ENCODE peak calls at places on chromosome 6, in nine cellular contexts. One of them, this sample, is unnamed.

GRCh38 chr6:44237021-44237812 is 9.7 kb upstream of the HSP90AB1 start:
- DNase-seq in heart left ventricle: peak
- DNase-seq in fibroblast of lung: peak
- DNase-seq in stomach: peak
- DNase-seq in adipocyte: peak
- DNase-seq in tibial nerve: peak
- DNase-seq in A549: peak
- DNase-seq in mesenchymal stem cell: peak
- DNase-seq in AG04450: peak
- DNase-seq in this sample: peak

GRCh38 chr6:15491255-15491985 is 171.4 kb downstream of the DTNBP1 start:
- DNase-seq in heart left ventricle: peak
- DNase-seq in fibroblast of lung: peak
- DNase-seq in stomach: peak
- DNase-seq in adipocyte: peak
- DNase-seq in tibial nerve: peak
- DNase-seq in A549: peak
- DNase-seq in mesenchymal stem cell: peak
- DNase-seq in AG04450: peak
- DNase-seq in this sample: peak

GRCh38 chr6:91167846-91168245 is 581.0 kb upstream of the MAP3K7 start:
- DNase-seq in heart left ventricle: no peak
- DNase-seq in fibroblast of lung: no peak
- DNase-seq in stomach: no peak
- DNase-seq in adipocyte: no peak
- DNase-seq in tibial nerve: no peak
- DNase-seq in A549: no peak
- DNase-seq in mesenchymal stem cell: peak
- DNase-seq in AG04450: no peak
- DNase-seq in this sample: no peak

GRCh38 chr6:33585403-33586107 is 5.5 kb upstream of the BAK1 start:
- DNase-seq in heart left ventricle: peak
- DNase-seq in fibroblast of lung: peak
- DNase-seq in stomach: peak
- DNase-seq in adipocyte: peak
- DNase-seq in tibial nerve: peak
- DNase-seq in A549: peak
- DNase-seq in mesenchymal stem cell: peak
- DNase-seq in AG04450: no peak
- DNase-seq in this sample: peak

GRCh38 chr6:52514514-52514913 is 62.3 kb downstream of the TRAM2 start:
- DNase-seq in heart left ventricle: peak
- DNase-seq in fibroblast of lung: peak
- DNase-seq in stomach: no peak
- DNase-seq in adipocyte: peak
- DNase-seq in tibial nerve: peak
- DNase-seq in A549: peak
- DNase-seq in mesenchymal stem cell: peak
- DNase-seq in AG04450: peak
- DNase-seq in this sample: peak

GRCh38 chr6:144305985-144306384 is 20.9 kb downstream of the UTRN start:
- DNase-seq in heart left ventricle: no peak
- DNase-seq in fibroblast of lung: peak
- DNase-seq in stomach: no peak
- DNase-seq in adipocyte: peak
- DNase-seq in tibial nerve: no peak
- DNase-seq in A549: no peak
- DNase-seq in mesenchymal stem cell: no peak
- DNase-seq in AG04450: no peak
- DNase-seq in this sample: no peak

GRCh38 chr6:17115251-17116089 is 13.6 kb downstream of the STMND1 start:
- DNase-seq in heart left ventricle: no peak
- DNase-seq in fibroblast of lung: peak
- DNase-seq in stomach: no peak
- DNase-seq in adipocyte: peak
- DNase-seq in tibial nerve: no peak
- DNase-seq in A549: peak
- DNase-seq in mesenchymal stem cell: peak
- DNase-seq in AG04450: peak
- DNase-seq in this sample: no peak

GRCh38 chr6:42448906-42449659 is 2.6 kb downstream of the TRERF1 start:
- DNase-seq in heart left ventricle: no peak
- DNase-seq in fibroblast of lung: peak
- DNase-seq in stomach: no peak
- DNase-seq in adipocyte: no peak
- DNase-seq in tibial nerve: no peak
- DNase-seq in A549: no peak
- DNase-seq in mesenchymal stem cell: no peak
- DNase-seq in AG04450: no peak
- DNase-seq in this sample: no peak

GRCh38 chr6:14880717-14881116 is 365.2 kb upstream of the JARID2 start:
- DNase-seq in heart left ventricle: no peak
- DNase-seq in fibroblast of lung: peak
- DNase-seq in stomach: no peak
- DNase-seq in adipocyte: no peak
- DNase-seq in tibial nerve: no peak
- DNase-seq in A549: no peak
- DNase-seq in mesenchymal stem cell: peak
- DNase-seq in AG04450: no peak
- DNase-seq in this sample: no peak

GRCh38 chr6:129590408-129591022 is 119.5 kb downstream of the ARHGAP18 start:
- DNase-seq in heart left ventricle: no peak
- DNase-seq in fibroblast of lung: peak
- DNase-seq in stomach: no peak
- DNase-seq in adipocyte: peak
- DNase-seq in tibial nerve: no peak
- DNase-seq in A549: no peak
- DNase-seq in mesenchymal stem cell: peak
- DNase-seq in AG04450: peak
- DNase-seq in this sample: no peak

GRCh38 chr6:108847738-108848115 is 495 bp upstream of the ARMC2 start:
- DNase-seq in heart left ventricle: no peak
- DNase-seq in fibroblast of lung: no peak
- DNase-seq in stomach: no peak
- DNase-seq in adipocyte: no peak
- DNase-seq in tibial nerve: no peak
- DNase-seq in A549: no peak
- DNase-seq in mesenchymal stem cell: no peak
- DNase-seq in AG04450: no peak
- DNase-seq in this sample: no peak

GRCh38 chr6:168035661-168036616 is 38.5 kb downstream of the KIF25 start:
- DNase-seq in heart left ventricle: no peak
- DNase-seq in fibroblast of lung: peak
- DNase-seq in stomach: no peak
- DNase-seq in adipocyte: no peak
- DNase-seq in tibial nerve: no peak
- DNase-seq in A549: peak
- DNase-seq in mesenchymal stem cell: peak
- DNase-seq in AG04450: no peak
- DNase-seq in this sample: no peak

GRCh38 chr6:100470721-100471120 is 6.0 kb upstream of the SIM1 start:
- DNase-seq in heart left ventricle: no peak
- DNase-seq in fibroblast of lung: no peak
- DNase-seq in stomach: no peak
- DNase-seq in adipocyte: no peak
- DNase-seq in tibial nerve: no peak
- DNase-seq in A549: no peak
- DNase-seq in mesenchymal stem cell: no peak
- DNase-seq in AG04450: no peak
- DNase-seq in this sample: no peak

GRCh38 chr6:170148709-170149470 is 142.0 kb downstream of the DLL1 start:
- DNase-seq in heart left ventricle: no peak
- DNase-seq in fibroblast of lung: no peak
- DNase-seq in stomach: no peak
- DNase-seq in adipocyte: no peak
- DNase-seq in tibial nerve: no peak
- DNase-seq in A549: no peak
- DNase-seq in mesenchymal stem cell: no peak
- DNase-seq in AG04450: no peak
- DNase-seq in this sample: no peak

GRCh38 chr6:159074120-159074684 is 29.4 kb upstream of the TAGAP start:
- DNase-seq in heart left ventricle: no peak
- DNase-seq in fibroblast of lung: peak
- DNase-seq in stomach: no peak
- DNase-seq in adipocyte: peak
- DNase-seq in tibial nerve: no peak
- DNase-seq in A549: peak
- DNase-seq in mesenchymal stem cell: peak
- DNase-seq in AG04450: no peak
- DNase-seq in this sample: no peak
- H3K4me3 ChIP-seq in heart left ventricle: no peak
- H3K4me3 ChIP-seq in fibroblast of lung: no peak
- H3K4me3 ChIP-seq in stomach: no peak
- H3K4me3 ChIP-seq in adipocyte: peak
- H3K4me3 ChIP-seq in tibial nerve: no peak
- H3K4me3 ChIP-seq in A549: peak
- H3K4me3 ChIP-seq in mesenchymal stem cell: no peak
- H3K4me3 ChIP-seq in AG04450: peak
- H3K4me3 ChIP-seq in this sample: no peak

GRCh38 chr6:116763048-116763447 is 2.5 kb downstream of the FAM162B start:
- DNase-seq in heart left ventricle: no peak
- DNase-seq in fibroblast of lung: no peak
- DNase-seq in stomach: no peak
- DNase-seq in adipocyte: no peak
- DNase-seq in tibial nerve: no peak
- DNase-seq in A549: no peak
- DNase-seq in mesenchymal stem cell: no peak
- DNase-seq in AG04450: no peak
- DNase-seq in this sample: no peak

GRCh38 chr6:116766506-116767176 is 1.1 kb upstream of the FAM162B start:
- DNase-seq in heart left ventricle: no peak
- DNase-seq in fibroblast of lung: no peak
- DNase-seq in stomach: no peak
- DNase-seq in adipocyte: no peak
- DNase-seq in tibial nerve: no peak
- DNase-seq in A549: no peak
- DNase-seq in mesenchymal stem cell: no peak
- DNase-seq in AG04450: no peak
- DNase-seq in this sample: no peak

GRCh38 chr6:116763871-116764270 is 1.6 kb downstream of the FAM162B start:
- DNase-seq in heart left ventricle: no peak
- DNase-seq in fibroblast of lung: peak
- DNase-seq in stomach: no peak
- DNase-seq in adipocyte: no peak
- DNase-seq in tibial nerve: no peak
- DNase-seq in A549: no peak
- DNase-seq in mesenchymal stem cell: no peak
- DNase-seq in AG04450: no peak
- DNase-seq in this sample: no peak

GRCh38 chr6:116764557-116764960 is 960 bp downstream of the FAM162B start:
- DNase-seq in heart left ventricle: no peak
- DNase-seq in fibroblast of lung: peak
- DNase-seq in stomach: no peak
- DNase-seq in adipocyte: no peak
- DNase-seq in tibial nerve: no peak
- DNase-seq in A549: no peak
- DNase-seq in mesenchymal stem cell: peak
- DNase-seq in AG04450: no peak
- DNase-seq in this sample: no peak

DNA sequence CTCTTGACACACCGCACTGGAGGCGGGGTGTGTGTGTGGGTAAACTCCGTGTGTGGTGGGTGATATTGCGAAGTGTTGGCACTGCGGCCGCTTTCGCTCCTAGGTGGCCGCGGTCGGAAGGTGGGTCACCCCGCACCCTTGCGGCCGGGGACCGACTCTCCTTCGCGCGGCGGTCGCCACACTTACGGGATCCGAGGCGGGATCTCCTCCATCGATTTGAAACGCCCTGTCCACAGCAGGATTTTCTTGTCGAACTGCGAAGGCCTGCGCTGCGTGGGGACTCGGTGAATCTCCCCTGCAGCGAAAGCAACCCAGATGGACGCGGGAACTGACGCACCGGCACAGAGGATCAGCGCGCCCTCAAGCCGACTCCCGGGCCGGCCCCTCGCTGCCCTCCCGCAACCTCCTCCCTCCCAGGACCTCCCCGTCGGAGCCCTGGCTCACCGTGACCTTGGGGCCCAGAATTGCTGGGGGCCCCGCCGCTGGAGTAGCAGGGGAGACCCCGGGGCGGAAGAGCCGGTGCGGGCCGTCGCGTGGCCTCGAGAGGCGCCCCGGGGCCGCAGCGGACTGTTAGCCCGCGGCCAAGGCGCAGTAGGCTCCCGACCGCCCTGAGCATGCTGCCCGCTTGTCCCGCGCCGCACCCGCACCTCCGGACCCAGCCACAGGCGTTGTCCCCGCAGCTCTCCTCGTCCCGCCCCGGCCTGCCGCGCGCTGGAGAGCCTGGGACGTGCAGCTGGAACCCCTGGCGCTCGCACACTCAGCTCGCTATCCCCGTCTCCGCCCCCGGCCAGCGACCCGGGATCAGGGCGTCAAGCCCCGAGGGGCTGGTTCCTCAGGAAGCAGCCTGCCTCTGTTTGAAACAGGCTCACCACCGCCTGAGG is at the start of gene FAM162B:
- DNase-seq in heart left ventricle: peak
- DNase-seq in fibroblast of lung: peak
- DNase-seq in stomach: no peak
- DNase-seq in adipocyte: peak
- DNase-seq in tibial nerve: peak
- DNase-seq in A549: peak
- DNase-seq in mesenchymal stem cell: peak
- DNase-seq in AG04450: no peak
- DNase-seq in this sample: no peak
- H3K4me3 ChIP-seq in heart left ventricle: peak
- H3K4me3 ChIP-seq in fibroblast of lung: peak
- H3K4me3 ChIP-seq in stomach: peak
- H3K4me3 ChIP-seq in adipocyte: peak
- H3K4me3 ChIP-seq in tibial nerve: peak
- H3K4me3 ChIP-seq in A549: peak
- H3K4me3 ChIP-seq in mesenchymal stem cell: peak
- H3K4me3 ChIP-seq in AG04450: peak
- H3K4me3 ChIP-seq in this sample: peak

GRCh38 chr6:63510786-63511185 is 61.5 kb upstream of the LOC128125822 start:
- DNase-seq in heart left ventricle: no peak
- DNase-seq in fibroblast of lung: no peak
- DNase-seq in stomach: no peak
- DNase-seq in adipocyte: no peak
- DNase-seq in tibial nerve: no peak
- DNase-seq in A549: no peak
- DNase-seq in mesenchymal stem cell: no peak
- DNase-seq in AG04450: no peak
- DNase-seq in this sample: no peak
- H3K4me3 ChIP-seq in heart left ventricle: no peak
- H3K4me3 ChIP-seq in fibroblast of lung: no peak
- H3K4me3 ChIP-seq in stomach: no peak
- H3K4me3 ChIP-seq in adipocyte: no peak
- H3K4me3 ChIP-seq in tibial nerve: no peak
- H3K4me3 ChIP-seq in A549: no peak
- H3K4me3 ChIP-seq in mesenchymal stem cell: no peak
- H3K4me3 ChIP-seq in AG04450: no peak
- H3K4me3 ChIP-seq in this sample: no peak

DNA sequence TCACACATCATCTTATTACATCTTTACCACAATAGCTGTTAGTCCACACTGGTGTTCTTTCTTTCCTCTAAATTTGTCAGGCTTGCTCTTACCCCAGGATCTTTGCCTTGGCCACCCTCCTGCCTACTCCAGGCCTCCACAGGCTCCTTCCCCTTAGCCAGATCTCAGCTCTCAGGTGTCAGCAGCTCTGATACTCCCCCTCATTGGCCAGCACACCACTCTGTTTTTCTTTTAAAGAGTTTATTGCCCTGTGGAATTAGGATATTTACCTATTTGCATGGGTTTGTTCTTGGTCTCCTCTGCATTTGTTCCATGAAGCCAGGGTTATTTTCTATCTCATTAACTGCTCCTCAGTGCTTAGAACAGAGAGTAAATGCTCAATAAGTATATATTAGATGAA is 36.7 kb downstream of the GCNT2 start:
- DNase-seq in heart left ventricle: no peak
- DNase-seq in fibroblast of lung: no peak
- DNase-seq in stomach: no peak
- DNase-seq in adipocyte: no peak
- DNase-seq in tibial nerve: no peak
- DNase-seq in A549: no peak
- DNase-seq in mesenchymal stem cell: no peak
- DNase-seq in AG04450: no peak
- DNase-seq in this sample: no peak
- H3K4me3 ChIP-seq in heart left ventricle: no peak
- H3K4me3 ChIP-seq in fibroblast of lung: no peak
- H3K4me3 ChIP-seq in stomach: peak
- H3K4me3 ChIP-seq in adipocyte: no peak
- H3K4me3 ChIP-seq in tibial nerve: no peak
- H3K4me3 ChIP-seq in A549: no peak
- H3K4me3 ChIP-seq in mesenchymal stem cell: no peak
- H3K4me3 ChIP-seq in AG04450: no peak
- H3K4me3 ChIP-seq in this sample: no peak